ENCODE peak calls at places on chromosome 2, in six cellular contexts. V is MM.1S, W is A549, O is HL-60, C is astrocyte of the spinal cord, K is lower leg skin. U is an unnamed sample.

GRCh38 chr2:241702405-241703127 is 727 bp downstream of the ING5 start:
- DNase-seq in O (peak), K (peak), C (peak), V (peak), W (peak), U (peak)

GRCh38 chr2:196591004-196591403 is 48.5 kb upstream of the CCDC150 start:
- DNase-seq in W (no peak), C (no peak), O (no peak), K (no peak), V (no peak), U (no peak)

GRCh38 chr2:11701206-11701605 is 31.2 kb upstream of the NTSR2 start:
- DNase-seq in K (no peak), V (no peak), W (no peak), O (no peak), C (no peak), U (no peak)

GRCh38 chr2:134845719-134846118 is 7.3 kb downstream of the ACMSD start:
- DNase-seq in C (peak), O (no peak), K (no peak), V (no peak), W (no peak), U (no peak)

GRCh38 chr2:5540856-5541255 is 151.3 kb upstream of the SOX11 start:
- DNase-seq in C (no peak), K (no peak), O (no peak), V (no peak), W (no peak), U (no peak)

GRCh38 chr2:170812716-170813585 is 3.7 kb upstream of the GAD1 start:
- DNase-seq in V (peak), W (peak), O (peak), C (peak), K (no peak), U (no peak)

GRCh38 chr2:151907933-151908882 is 80.0 kb upstream of the ARL5A start:
- DNase-seq in C (no peak), K (no peak), V (no peak), O (no peak), W (no peak), U (no peak)

GRCh38 chr2:61247204-61247812 is 85.3 kb downstream of the C2orf74 start:
- DNase-seq in V (no peak), K (no peak), O (no peak), C (peak), W (no peak), U (no peak)

GRCh38 chr2:214856116-214856515 is 46.6 kb upstream of the BARD1 start:
- DNase-seq in W (no peak), V (no peak), O (no peak), K (no peak), C (peak), U (no peak)

GRCh38 chr2:237412646-237413292 is 1.2 kb downstream of the COL6A3 start:
- DNase-seq in V (no peak), C (no peak), K (no peak), O (no peak), W (no peak), U (no peak)

GRCh38 chr2:237410949-237411635 is 2.9 kb downstream of the COL6A3 start:
- DNase-seq in K (no peak), V (no peak), W (no peak), O (no peak), C (no peak), U (no peak)

GRCh38 chr2:237414056-237414661 is at the start of gene COL6A3:
- DNase-seq in K (peak), O (no peak), V (no peak), C (peak), W (no peak), U (peak)

GRCh38 chr2:237411683-237412349 is 2.1 kb downstream of the COL6A3 start:
- DNase-seq in V (no peak), W (no peak), K (no peak), C (no peak), O (no peak), U (no peak)

DNA sequence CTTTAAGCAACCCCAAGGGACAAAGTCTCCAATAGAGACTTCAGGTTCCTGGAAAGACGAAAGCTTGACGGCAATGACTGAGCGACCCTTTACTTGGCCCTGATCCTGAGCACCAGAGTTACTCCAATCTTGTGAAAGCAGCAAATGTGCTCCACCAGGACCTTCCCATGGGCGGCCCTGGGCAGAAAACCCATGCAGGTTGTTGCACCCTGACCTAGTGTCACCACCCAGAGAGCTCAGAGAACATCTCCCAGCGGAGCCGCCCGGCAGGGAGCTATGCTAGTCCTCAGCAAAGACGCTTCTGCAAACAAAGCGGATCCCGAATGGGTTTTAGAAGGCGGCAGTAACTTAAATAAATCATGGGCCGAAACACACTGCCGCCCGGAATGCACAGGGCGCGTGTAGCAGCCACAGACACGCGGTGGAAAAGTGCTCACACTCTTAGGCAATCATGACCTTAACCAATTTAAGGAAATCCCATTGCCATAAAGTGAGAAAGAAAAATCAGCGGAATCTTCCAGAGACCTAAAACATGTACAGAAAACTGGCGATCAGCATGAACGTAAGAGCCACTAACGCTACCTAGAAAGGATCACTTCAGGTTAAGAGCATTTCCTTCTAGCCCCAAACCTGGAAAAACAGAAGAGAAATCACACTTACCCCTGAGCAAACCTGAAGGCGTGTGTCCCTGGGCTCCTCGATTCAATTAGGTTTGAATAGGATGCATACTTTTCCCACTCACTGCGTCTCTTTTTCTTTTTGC is 490 bp downstream of the COL6A3 start:
- DNase-seq in V (no peak), W (no peak), C (no peak), O (no peak), K (no peak), U (no peak)
- H3K4me3 ChIP-seq in V (no peak), W (no peak), C (peak), O (no peak), K (peak), U (peak)

GRCh38 chr2:73175663-73176204 is 26.6 kb upstream of the NOTO start:
- DNase-seq in O (peak), C (peak), K (peak), W (no peak), V (peak), U (no peak)
- H3K4me3 ChIP-seq in O (peak), C (peak), K (peak), W (no peak), V (peak), U (peak)

GRCh38 chr2:86703704-86704370 is 16.3 kb upstream of the RMND5A start:
- DNase-seq in C (peak), K (no peak), W (no peak), O (no peak), V (no peak), U (no peak)

GRCh38 chr2:86706220-86706619 is 13.9 kb upstream of the RMND5A start:
- DNase-seq in O (no peak), V (no peak), W (no peak), C (no peak), K (no peak), U (no peak)

GRCh38 chr2:86704482-86704971 is 15.6 kb upstream of the RMND5A start:
- DNase-seq in V (no peak), O (no peak), K (no peak), W (peak), C (peak), U (no peak)

GRCh38 chr2:86706935-86707334 is 13.2 kb upstream of the RMND5A start:
- DNase-seq in V (no peak), C (no peak), K (no peak), W (no peak), O (no peak), U (no peak)
- H3K4me3 ChIP-seq in V (no peak), C (no peak), K (no peak), W (no peak), O (no peak), U (no peak)

GRCh38 chr2:236158969-236159777 is 9.0 kb downstream of the GBX2 start:
- DNase-seq in V (no peak), W (no peak), K (peak), O (no peak), C (no peak), U (no peak)
- H3K4me3 ChIP-seq in V (no peak), W (no peak), K (no peak), O (no peak), C (no peak), U (no peak)

GRCh38 chr2:161370981-161371380 is 45.1 kb upstream of the TBR1 start:
- DNase-seq in V (no peak), K (no peak), W (no peak), C (no peak), O (no peak), U (no peak)

GRCh38 chr2:161367675-161368074 is 48.4 kb upstream of the TBR1 start:
- DNase-seq in K (no peak), V (no peak), O (no peak), C (no peak), W (no peak), U (no peak)

GRCh38 chr2:161373939-161374338 is 42.2 kb upstream of the TBR1 start:
- DNase-seq in C (peak), K (no peak), V (no peak), O (no peak), W (no peak), U (no peak)

GRCh38 chr2:161369311-161369710 is 46.8 kb upstream of the TBR1 start:
- DNase-seq in O (no peak), C (no peak), W (no peak), K (no peak), V (no peak), U (no peak)

GRCh38 chr2:161371869-161372268 is 44.2 kb upstream of the TBR1 start:
- DNase-seq in V (no peak), K (no peak), C (no peak), O (no peak), W (no peak), U (no peak)
- H3K4me3 ChIP-seq in V (no peak), K (no peak), C (no peak), O (no peak), W (no peak), U (no peak)

U was measured in breast epithelium.